ENCODE peak calls at places on chromosomes 16 and 17, in six cellular contexts. O is WTC11, P is A549, Z is H1, C is K562, N is HepG2. U is an unnamed sample.
A peak's percentile ranks its signal among the peaks of the same experiment; 100 is the strongest.

GRCh38 chr16:28990375-28991040 is 5.7 kb downstream of the LAT start:
- DNase-seq in O (no peak), P (no peak), Z (no peak), C (no peak), N (no peak), U (no peak)

GRCh38 chr17:62757518-62757951 is 50.6 kb downstream of the MARCHF10 start:
- DNase-seq in O (no peak), P (no peak), Z (no peak), C (no peak), N (no peak), U (no peak)

GRCh38 chr17:70906808-70907207 is 737.5 kb downstream of the KCNJ2 start:
- DNase-seq in O (no peak), P (no peak), Z (no peak), C (no peak), N (no peak), U (no peak)

GRCh38 chr16:49576173-49576494 is 202.5 kb downstream of the C16orf78 start:
- DNase-seq in O (no peak), P (no peak), Z (no peak), C (no peak), N (no peak), U (no peak)

GRCh38 chr16:9114842-9115241 is 23.4 kb downstream of the HAPSTR1 start:
- DNase-seq in O (no peak), P (no peak), Z (no peak), C (no peak), N (no peak), U (no peak)

GRCh38 chr17:76943781-76944213 is 75.6 kb downstream of the MGAT5B start:
- DNase-seq in O (no peak), P (no peak), Z (no peak), C (no peak), N (no peak), U (no peak)

GRCh38 chr16:85712841-85713240 is 24.1 kb upstream of the GINS2 start:
- DNase-seq in O (no peak), P (no peak), Z (no peak), C (no peak), N (no peak), U (no peak)

GRCh38 chr17:44935116-44935515 is 12.5 kb downstream of the KIF18B start:
- DNase-seq in O (no peak), P (no peak), Z (no peak), C (no peak), N (no peak), U (no peak)

GRCh38 chr16:68754117-68754792 is 17.2 kb downstream of the CDH1 start:
- DNase-seq in O (no peak), P (no peak), Z (no peak), C (no peak), N (no peak), U (no peak)

GRCh38 chr17:19345067-19345460 is 17.5 kb downstream of the B9D1 start:
- DNase-seq in O (no peak), P (no peak), Z (no peak), C (no peak), N (no peak), U (no peak)

GRCh38 chr16:27722266-27722636 is 172.3 kb downstream of the KATNIP start:
- DNase-seq in O (no peak), P (no peak), Z (no peak), C (no peak), N (peak; percentile 18), U (no peak)

GRCh38 chr16:24969071-24969470 is 46.1 kb downstream of the ARHGAP17 start:
- DNase-seq in O (no peak), P (no peak), Z (no peak), C (no peak), N (no peak), U (no peak)

GRCh38 chr16:53541326-53541725 is 38.3 kb upstream of the AKTIP start:
- DNase-seq in O (no peak), P (no peak), Z (no peak), C (no peak), N (no peak), U (no peak)

GRCh38 chr17:78689029-78689428 is 93.0 kb downstream of the CYTH1 start:
- DNase-seq in O (no peak), P (no peak), Z (no peak), C (no peak), N (no peak), U (no peak)

GRCh38 chr17:80219013-80219776 is 938 bp downstream of the SGSH start:
- DNase-seq in O (no peak), P (peak; percentile 40), Z (no peak), C (peak; percentile 68), N (peak; percentile 53), U (peak; percentile 55)

GRCh38 chr16:65950211-65950610 is 416.3 kb upstream of the CDH5 start:
- DNase-seq in O (no peak), P (no peak), Z (no peak), C (no peak), N (no peak), U (no peak)

GRCh38 chr17:49549691-49550678 is 25.7 kb upstream of the NXPH3 start:
- DNase-seq in O (no peak), P (no peak), Z (no peak), C (no peak), N (no peak), U (no peak)

GRCh38 chr17:81870978-81871386 is at the start of gene ARHGDIA:
- DNase-seq in O (no peak), P (no peak), Z (no peak), C (peak; percentile 94), N (no peak), U (no peak)

GRCh38 chr17:81871387-81872120 is 417 bp upstream of the ARHGDIA start:
- DNase-seq in O (peak; percentile 82), P (peak; percentile 95), Z (peak; percentile 93), C (no peak), N (peak; percentile 86), U (peak; percentile 81)

GRCh38 chr17:81868674-81869220 is 2.4 kb downstream of the ARHGDIA start:
- DNase-seq in O (peak; percentile 53), P (peak; percentile 91), Z (no peak), C (peak; percentile 61), N (peak; percentile 59), U (no peak)

GRCh38 chr17:81869221-81870154 is 1.6 kb downstream of the ARHGDIA start:
- DNase-seq in O (peak; percentile 72), P (peak; percentile 69), Z (peak; percentile 90), C (peak; percentile 66), N (no peak), U (peak; percentile 39)

GRCh38 chr17:81870155-81870977 is 771 bp downstream of the ARHGDIA start:
- DNase-seq in O (peak; percentile 34), P (peak; percentile 69), Z (peak; percentile 62), C (peak; percentile 29), N (no peak), U (peak; percentile 48)
- TF ChIP-seq JUN in O (no peak), P (no peak), Z (no peak), C (no peak), N (no peak), U (no peak)

GRCh38 chr16:17224350-17224749 is 246.4 kb downstream of the XYLT1 start:
- DNase-seq in O (no peak), P (no peak), Z (no peak), C (no peak), N (no peak), U (no peak)

GRCh38 chr16:17224859-17225258 is 245.9 kb downstream of the XYLT1 start:
- DNase-seq in O (no peak), P (no peak), Z (no peak), C (no peak), N (no peak), U (no peak)

GRCh38 chr16:17227278-17227677 is 243.5 kb downstream of the XYLT1 start:
- DNase-seq in O (peak; percentile 30), P (no peak), Z (no peak), C (no peak), N (no peak), U (no peak)

GRCh38 chr16:17223576-17223975 is 247.2 kb downstream of the XYLT1 start:
- DNase-seq in O (no peak), P (no peak), Z (no peak), C (no peak), N (no peak), U (no peak)

DNA sequence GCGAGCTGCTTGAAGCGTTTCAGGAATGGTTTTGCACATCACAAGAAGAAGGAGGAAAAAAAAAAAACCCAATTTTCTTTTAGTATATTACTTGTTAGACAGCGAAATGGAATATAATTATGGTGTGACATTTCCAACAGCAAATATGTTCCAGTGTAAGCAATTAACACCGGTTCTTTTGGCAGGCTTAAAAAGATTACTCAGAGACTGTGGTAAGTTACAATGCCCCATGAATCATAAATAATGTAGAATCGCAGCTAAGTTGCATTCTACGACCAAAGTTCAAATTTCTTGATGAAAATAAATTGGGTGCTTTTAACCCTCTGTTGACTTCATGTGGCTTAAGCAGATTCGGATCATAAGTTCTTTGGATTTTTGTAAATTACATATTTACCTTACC is 245.2 kb downstream of the XYLT1 start:
- DNase-seq in O (no peak), P (no peak), Z (no peak), C (no peak), N (no peak), U (no peak)
- TF ChIP-seq JUN in O (no peak), P (no peak), Z (no peak), C (no peak), N (no peak), U (no peak)

GRCh38 chr17:56997313-56997712 is 19.4 kb downstream of the SCPEP1 start:
- DNase-seq in O (no peak), P (no peak), Z (no peak), C (no peak), N (no peak), U (no peak)

GRCh38 chr17:57006040-57006439 is 28.1 kb downstream of the SCPEP1 start:
- DNase-seq in O (no peak), P (no peak), Z (no peak), C (no peak), N (no peak), U (no peak)

GRCh38 chr17:57001541-57001940 is 23.6 kb downstream of the SCPEP1 start:
- DNase-seq in O (no peak), P (no peak), Z (no peak), C (no peak), N (no peak), U (no peak)

GRCh38 chr17:57004944-57005579 is 27.1 kb downstream of the SCPEP1 start:
- DNase-seq in O (no peak), P (peak; percentile 35), Z (no peak), C (peak; percentile 34), N (no peak), U (no peak)

GRCh38 chr17:57002904-57003303 is 25.0 kb downstream of the SCPEP1 start:
- DNase-seq in O (no peak), P (no peak), Z (no peak), C (no peak), N (no peak), U (no peak)
- TF ChIP-seq JUN in O (no peak), P (no peak), Z (no peak), C (no peak), N (no peak), U (no peak)

DNA sequence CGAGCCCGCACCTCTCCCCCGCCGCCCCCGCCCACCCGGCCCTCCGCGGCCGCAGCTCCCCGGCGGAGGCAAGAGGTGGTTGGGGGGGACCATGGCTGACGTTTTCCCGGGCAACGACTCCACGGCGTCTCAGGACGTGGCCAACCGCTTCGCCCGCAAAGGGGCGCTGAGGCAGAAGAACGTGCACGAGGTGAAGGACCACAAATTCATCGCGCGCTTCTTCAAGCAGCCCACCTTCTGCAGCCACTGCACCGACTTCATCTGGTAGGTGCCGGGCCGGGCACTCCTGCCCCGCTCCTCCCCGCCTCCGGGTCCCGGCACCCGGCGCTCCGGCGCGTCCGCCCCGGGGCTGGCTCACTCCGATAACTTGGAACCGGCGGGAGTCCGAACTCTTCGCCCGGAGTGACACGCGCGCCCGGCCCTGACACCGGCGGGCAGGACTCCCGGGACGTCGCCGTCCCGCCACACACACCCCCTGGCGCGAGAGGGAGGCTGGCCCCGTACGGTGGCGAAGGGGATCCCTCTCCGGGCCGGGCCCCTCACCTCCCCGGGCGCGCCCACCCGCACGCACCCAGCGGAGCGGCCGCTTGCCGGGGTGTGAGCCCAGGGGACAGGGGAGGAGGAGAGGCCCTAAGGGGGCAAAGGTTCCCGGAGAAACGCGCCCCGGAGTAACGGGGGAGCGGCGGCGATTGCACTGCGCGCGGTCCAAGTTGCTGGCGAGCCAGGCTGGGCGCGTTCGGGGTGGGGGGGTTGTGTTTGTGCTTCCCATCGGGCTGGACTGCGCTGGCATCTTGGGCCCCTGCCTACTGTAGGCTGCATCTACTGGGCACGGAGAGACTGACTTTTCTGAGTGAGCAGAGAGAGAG is 581 bp downstream of the PRKCA start:
- DNase-seq in O (peak; percentile 45), P (peak; percentile 84), Z (peak; percentile 73), C (peak; percentile 56), N (peak; percentile 70), U (peak; percentile 64)
- TF ChIP-seq JUN in O (no peak), P (peak; percentile 35), Z (no peak), C (no peak), N (peak; percentile 2), U (no peak)